ENCODE peak calls at places on chromosomes 4 and X, in four cellular contexts. Y is SK-N-SH, A is H1, K is GM12878. P is an unnamed sample.

GRCh38 chr4:87543835-87544461 is 14.8 kb upstream of the SPARCL1 start:
- DNase-seq in K (no peak), A (no peak), Y (peak), P (peak)

GRCh38 chrX:123525131-123525725 is 207.6 kb downstream of the THOC2 start:
- DNase-seq in K (no peak), Y (no peak), A (no peak), P (no peak)

GRCh38 chrX:19535481-19535880 is 20.2 kb upstream of the MAP3K15 start:
- DNase-seq in K (no peak), A (no peak), Y (peak), P (peak)

GRCh38 chr4:78437608-78438088 is 113.9 kb upstream of the ANXA3 start:
- DNase-seq in A (no peak), Y (no peak), K (no peak), P (no peak)

GRCh38 chr4:6696611-6697010 is 2.9 kb downstream of the S100P start:
- DNase-seq in A (no peak), Y (peak), K (no peak), P (no peak)

GRCh38 chrX:20267924-20268701 is 1.4 kb upstream of the RPS6KA3 start:
- DNase-seq in Y (peak), K (no peak), A (no peak), P (no peak)

GRCh38 chrX:24870143-24870542 is 145.6 kb downstream of the ARX start:
- DNase-seq in K (no peak), Y (no peak), A (no peak), P (peak)

GRCh38 chrX:39931554-39932282 is 166.0 kb downstream of the BCOR start:
- DNase-seq in K (no peak), Y (no peak), A (no peak), P (no peak)

GRCh38 chr4:121675715-121676114 is 21.1 kb downstream of the ANXA5 start:
- DNase-seq in Y (no peak), K (no peak), A (no peak), P (peak)

GRCh38 chr4:158282252-158282651 is 72.0 kb downstream of the TMEM144 start:
- DNase-seq in K (no peak), Y (no peak), A (no peak), P (no peak)

GRCh38 chr4:128387600-128388351 is 100.2 kb upstream of the PGRMC2 start:
- DNase-seq in Y (no peak), A (no peak), K (no peak), P (no peak)

GRCh38 chrX:9627827-9628406 is 137.7 kb downstream of the GPR143 start:
- DNase-seq in A (no peak), K (no peak), Y (no peak), P (no peak)

GRCh38 chr4:143728171-143728570 is 27.7 kb upstream of the FREM3 start:
- DNase-seq in A (no peak), K (no peak), Y (no peak), P (no peak)

GRCh38 chr4:149344436-149344835 is 471.2 kb downstream of the IQCM start:
- DNase-seq in Y (no peak), A (no peak), K (no peak), P (no peak)

GRCh38 chr4:182808673-182809416 is 108.3 kb downstream of the DCTD start:
- DNase-seq in A (no peak), Y (no peak), K (peak), P (no peak)

GRCh38 chr4:151808120-151808529 is 47.3 kb upstream of the GATB start:
- DNase-seq in A (no peak), Y (no peak), K (no peak), P (no peak)

GRCh38 chr4:111855308-111855707 is 289.9 kb upstream of the FAM241A start:
- DNase-seq in A (no peak), K (no peak), Y (no peak), P (no peak)

GRCh38 chr4:111849726-111850284 is 295.4 kb upstream of the FAM241A start:
- DNase-seq in A (no peak), K (no peak), Y (no peak), P (no peak)

DNA sequence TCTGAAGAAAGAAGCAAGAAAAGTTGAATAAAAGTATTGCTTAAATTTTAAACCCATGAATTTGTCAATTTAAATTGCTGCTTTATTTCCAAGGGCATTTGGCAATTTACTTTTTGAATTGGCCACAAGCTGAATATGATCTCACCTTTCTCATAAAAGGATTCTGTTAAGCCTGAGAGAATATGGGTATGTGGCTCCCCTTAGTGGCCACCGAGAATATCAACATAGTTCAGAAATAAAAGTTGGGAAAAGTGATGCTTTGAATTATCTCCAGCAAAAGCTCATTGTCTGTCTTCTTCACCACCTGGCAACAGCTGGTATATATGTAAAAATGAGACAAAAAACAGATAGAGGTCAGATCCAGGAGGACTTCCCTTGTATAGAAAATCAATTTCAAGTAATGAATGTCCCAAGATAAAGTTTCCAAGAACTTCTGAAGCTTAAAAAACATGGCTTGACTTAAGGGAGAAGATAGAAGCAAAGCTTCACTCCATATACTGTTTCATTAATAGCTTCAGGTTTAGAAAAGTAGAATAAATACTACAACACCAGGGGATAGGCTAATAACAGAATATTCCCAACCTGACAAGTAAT is 290.7 kb upstream of the FAM241A start:
- DNase-seq in K (no peak), Y (peak), A (no peak), P (peak)
- TF ChIP-seq TCF12 in K (no peak), Y (no peak), A (no peak), P (no peak)

GRCh38 chr4:1987296-1987695 is 21.5 kb downstream of the NELFA start:
- DNase-seq in Y (peak), K (no peak), A (no peak), P (no peak)

GRCh38 chr4:1985287-1985686 is 23.5 kb downstream of the NELFA start:
- DNase-seq in Y (no peak), A (no peak), K (no peak), P (no peak)

GRCh38 chr4:1984406-1985191 is 24.2 kb downstream of the NELFA start:
- DNase-seq in K (no peak), Y (peak), A (no peak), P (no peak)

GRCh38 chr4:1986578-1987210 is 22.1 kb downstream of the NELFA start:
- DNase-seq in K (no peak), A (no peak), Y (peak), P (no peak)

GRCh38 chr4:1985780-1986577 is 22.8 kb downstream of the NELFA start:
- DNase-seq in A (no peak), K (no peak), Y (peak), P (no peak)
- TF ChIP-seq POLR2AphosphoS5 in A (no peak), K (no peak), Y (no peak), P (no peak)

GRCh38 chr4:75714681-75715080 is 9.7 kb upstream of the USO1 start:
- DNase-seq in Y (peak), A (no peak), K (no peak), P (no peak)
- TF ChIP-seq TCF12 in Y (no peak), A (no peak), K (no peak), P (no peak)

GRCh38 chr4:184099541-184099966 is 118.1 kb downstream of the ENPP6 start:
- DNase-seq in A (no peak), K (no peak), Y (peak), P (no peak)
- TF ChIP-seq POLR2AphosphoS5 in A (no peak), K (no peak), Y (no peak), P (no peak)